ENCODE peak calls at places on chromosome 14, in five cellular contexts. D, P, A, S and J are unnamed samples.

GRCh38 chr14:66496188-66496807 is 10.1 kb downstream of the CCDC196 start:
- DNase-seq in D (no peak), P (no peak), A (no peak), S (no peak), J (no peak)

GRCh38 chr14:23437142-23438129 is 2.0 kb upstream of the MYH7 start:
- DNase-seq in D (no peak), P (no peak), A (no peak), S (no peak), J (no peak)

GRCh38 chr14:20652996-20653975 is 11.8 kb upstream of the OR6S1 start:
- DNase-seq in D (no peak), P (no peak), A (peak), S (no peak), J (no peak)

GRCh38 chr14:37623552-37623951 is 28.1 kb downstream of the TTC6 start:
- DNase-seq in D (peak), P (no peak), A (no peak), S (peak), J (no peak)

GRCh38 chr14:96146131-96146771 is 58.4 kb upstream of the BDKRB2 start:
- DNase-seq in D (peak), P (peak), A (no peak), S (no peak), J (peak)

GRCh38 chr14:105126970-105127307 is 41.6 kb downstream of the JAG2 start:
- DNase-seq in D (no peak), P (no peak), A (no peak), S (no peak), J (no peak)

GRCh38 chr14:65704412-65704811 is 291.9 kb downstream of the FUT8 start:
- DNase-seq in D (no peak), P (no peak), A (no peak), S (no peak), J (no peak)

GRCh38 chr14:68440776-68441175 is 352.1 kb downstream of the ZFP36L1 start:
- DNase-seq in D (no peak), P (no peak), A (no peak), S (no peak), J (no peak)

GRCh38 chr14:104639889-104640548 is 35.4 kb upstream of the TMEM179 start:
- DNase-seq in D (peak), P (peak), A (peak), S (peak), J (peak)

GRCh38 chr14:65255029-65255545 is 152.8 kb upstream of the MAX start:
- DNase-seq in D (no peak), P (no peak), A (no peak), S (no peak), J (no peak)

GRCh38 chr14:93137864-93138263 is 22.1 kb upstream of the ITPK1 start:
- DNase-seq in D (peak), P (no peak), A (no peak), S (peak), J (peak)

GRCh38 chr14:64324461-64325255 is 30.5 kb upstream of the ESR2 start:
- DNase-seq in D (no peak), P (no peak), A (no peak), S (no peak), J (no peak)

GRCh38 chr14:63896278-63896720 is 43.5 kb downstream of the SYNE2 start:
- DNase-seq in D (peak), P (no peak), A (no peak), S (peak), J (peak)

GRCh38 chr14:32594766-32595165 is 265.7 kb downstream of the AKAP6 start:
- DNase-seq in D (no peak), P (no peak), A (no peak), S (no peak), J (no peak)

GRCh38 chr14:59869381-59870255 is 958 bp downstream of the RTN1 start:
- DNase-seq in D (no peak), P (no peak), A (no peak), S (peak), J (no peak)

GRCh38 chr14:73467800-73468199 is 9.5 kb upstream of the NUMB start:
- DNase-seq in D (no peak), P (no peak), A (no peak), S (no peak), J (no peak)